ENCODE peak calls at places on chromosome 14, in four cellular contexts. Z, W, N and D are unnamed samples.

GRCh38 chr14:92143962-92144361 is 22.2 kb downstream of the CPSF2 start:
- DNase-seq in N (no peak), W (no peak), Z (no peak), D (no peak)

GRCh38 chr14:100529561-100530031 is 57.6 kb downstream of the BEGAIN start:
- DNase-seq in N (peak), W (peak), Z (no peak), D (peak)

GRCh38 chr14:33375781-33376180 is 437.1 kb downstream of the NPAS3 start:
- DNase-seq in N (no peak), W (no peak), Z (no peak), D (no peak)

GRCh38 chr14:92135269-92135668 is 13.5 kb downstream of the CPSF2 start:
- DNase-seq in Z (peak), N (no peak), W (no peak), D (no peak)

GRCh38 chr14:90553921-90554336 is 157.1 kb downstream of the CALM1 start:
- DNase-seq in N (no peak), W (no peak), Z (no peak), D (peak)

GRCh38 chr14:105080161-105080560 is 14.9 kb upstream of the GPR132 start:
- DNase-seq in Z (no peak), N (no peak), W (no peak), D (no peak)

GRCh38 chr14:52694761-52695480 is 437 bp downstream of the ERO1A start:
- DNase-seq in N (peak), W (no peak), Z (peak), D (peak)

GRCh38 chr14:102279688-102280348 is 25.1 kb downstream of the MOK start:
- DNase-seq in W (no peak), Z (no peak), N (no peak), D (no peak)

GRCh38 chr14:100654814-100655795 is 67.9 kb upstream of the BEGAIN start:
- DNase-seq in W (no peak), N (peak), Z (peak), D (peak)

GRCh38 chr14:67734675-67735074 is 33.0 kb downstream of the RDH12 start:
- DNase-seq in W (no peak), N (no peak), Z (no peak), D (no peak)

GRCh38 chr14:72924332-72924731 is 1.9 kb upstream of the DCAF4 start:
- DNase-seq in N (no peak), W (no peak), Z (no peak), D (peak)

GRCh38 chr14:88911811-88912210 is 87.4 kb downstream of the TTC8 start:
- DNase-seq in N (no peak), Z (no peak), W (no peak), D (no peak)

GRCh38 chr14:29865299-29865698 is 62.3 kb downstream of the PRKD1 start:
- DNase-seq in N (no peak), Z (no peak), W (no peak), D (no peak)

GRCh38 chr14:104423715-104424405 is 155.7 kb upstream of the C14orf180 start:
- DNase-seq in W (no peak), N (peak), Z (peak), D (no peak)

GRCh38 chr14:101939771-101940170 is 24.6 kb upstream of the DYNC1H1 start:
- DNase-seq in Z (no peak), N (no peak), W (no peak), D (peak)

GRCh38 chr14:66596241-66596985 is 88.5 kb downstream of the GPHN start:
- DNase-seq in N (no peak), W (peak), Z (no peak), D (peak)

GRCh38 chr14:103149351-103149750 is 26.1 kb downstream of the TNFAIP2 start:
- DNase-seq in W (no peak), Z (no peak), N (no peak), D (no peak)

GRCh38 chr14:86961106-86961716 is 1031.8 kb downstream of the GALC start:
- DNase-seq in W (no peak), Z (no peak), N (no peak), D (no peak)

GRCh38 chr14:91339606-91340369 is 77.8 kb downstream of the CCDC88C start:
- DNase-seq in N (no peak), W (no peak), Z (no peak), D (no peak)

GRCh38 chr14:90599339-90599738 is 202.5 kb downstream of the CALM1 start:
- DNase-seq in W (no peak), N (no peak), Z (no peak), D (no peak)

GRCh38 chr14:51367600-51367931 is 127.5 kb downstream of the TMX1 start:
- DNase-seq in N (no peak), Z (no peak), W (no peak), D (no peak)

GRCh38 chr14:69152181-69152943 is 557 bp downstream of the DCAF5 start:
- DNase-seq in W (no peak), N (peak), Z (no peak), D (no peak)

GRCh38 chr14:78324353-78324752 is 154.2 kb downstream of the NRXN3 start:
- DNase-seq in Z (no peak), W (no peak), N (no peak), D (no peak)

GRCh38 chr14:52553671-52554575 is 1.3 kb downstream of the GPR137C start:
- DNase-seq in N (peak), Z (peak), W (peak), D (peak)

GRCh38 chr14:36194645-36195044 is 18.1 kb upstream of the PTCSC3 start:
- DNase-seq in Z (no peak), N (no peak), W (no peak), D (no peak)

GRCh38 chr14:34872822-34873590 is 2.2 kb downstream of the BAZ1A start:
- DNase-seq in Z (peak), W (no peak), N (no peak), D (no peak)

GRCh38 chr14:75578099-75578785 is at the start of gene FLVCR2:
- DNase-seq in W (peak), Z (peak), N (peak), D (peak)

GRCh38 chr14:72420749-72421452 is 473.0 kb downstream of the DPF3 start:
- DNase-seq in N (peak), Z (peak), W (peak), D (peak)

GRCh38 chr14:89443002-89443660 is 26.1 kb upstream of the FOXN3 start:
- DNase-seq in Z (no peak), N (no peak), W (no peak), D (no peak)

GRCh38 chr14:92655802-92656201 is 92.6 kb downstream of the LGMN start:
- DNase-seq in W (no peak), Z (no peak), N (no peak), D (no peak)